ENCODE peak calls at places on chromosome 17, in five cellular contexts. B is AG04450, O is left ventricle myocardium inferior, S is NCI-H1436 treated with DMSO at 0.1 percent for 48 hours, H is HEK293T. K is an unnamed sample.
A peak's percentile ranks its signal among the peaks of the same experiment; 100 is the strongest.

GRCh38 chr17:14019186-14019956 is 49.9 kb upstream of the COX10 start:
- DNase-seq in O (no peak), S (no peak), H (no peak), B (peak; percentile 3), K (no peak)

GRCh38 chr17:78514521-78514920 is 62.7 kb downstream of the DNAH17 start:
- DNase-seq in O (no peak), B (no peak), S (no peak), H (no peak), K (no peak)

GRCh38 chr17:17416007-17416399 is 60.8 kb upstream of the MED9 start:
- DNase-seq in B (no peak), S (peak; percentile 77), H (peak; percentile 52), O (no peak), K (peak; percentile 26)

GRCh38 chr17:50883850-50884291 is 17.7 kb upstream of the TOB1 start:
- DNase-seq in O (no peak), B (no peak), H (no peak), S (no peak), K (no peak)

GRCh38 chr17:75476752-75477492 is 20.5 kb downstream of the TMEM94 start:
- DNase-seq in B (no peak), O (no peak), H (no peak), S (no peak), K (no peak)

GRCh38 chr17:30573603-30574175 is 96.5 kb downstream of the GOSR1 start:
- DNase-seq in O (no peak), S (no peak), H (no peak), B (no peak), K (peak; percentile 8)

GRCh38 chr17:47119746-47120520 is 69.2 kb downstream of the CDC27 start:
- DNase-seq in O (no peak), B (peak; percentile 24), S (no peak), H (no peak), K (no peak)

GRCh38 chr17:37541880-37542675 is 52.4 kb downstream of the DUSP14 start:
- DNase-seq in H (no peak), S (no peak), B (no peak), O (no peak), K (no peak)

GRCh38 chr17:4780325-4781010 is 5.7 kb downstream of the VMO1 start:
- DNase-seq in O (no peak), B (no peak), S (no peak), H (no peak), K (no peak)

GRCh38 chr17:32496348-32497078 is 9.7 kb downstream of the CDK5R1 start:
- DNase-seq in H (no peak), O (no peak), S (no peak), B (peak; percentile 32), K (no peak)

GRCh38 chr17:17599965-17600364 is 8.5 kb upstream of the PEMT start:
- DNase-seq in H (no peak), O (no peak), S (no peak), B (no peak), K (no peak)

GRCh38 chr17:83114706-83115105 is 35.3 kb downstream of the METRNL start:
- DNase-seq in H (no peak), S (no peak), B (no peak), O (no peak), K (no peak)

GRCh38 chr17:50558091-50558490 is 2.4 kb upstream of the CACNA1G start:
- DNase-seq in B (no peak), H (no peak), S (no peak), O (no peak), K (no peak)

GRCh38 chr17:17723354-17724261 is 42.4 kb downstream of the RAI1 start:
- DNase-seq in H (peak; percentile 70), O (no peak), S (no peak), B (peak; percentile 46), K (peak; percentile 81)

GRCh38 chr17:82775033-82775823 is 23.4 kb downstream of the TBCD start:
- DNase-seq in O (peak; percentile 67), S (no peak), H (peak; percentile 87), B (no peak), K (peak; percentile 88)

GRCh38 chr17:63445571-63446217 is 412 bp downstream of the CYB561 start:
- DNase-seq in S (no peak), H (peak; percentile 85), O (no peak), B (no peak), K (peak; percentile 65)

GRCh38 chr17:72501404-72502110 is 380.7 kb downstream of the SOX9 start:
- DNase-seq in O (no peak), B (no peak), H (no peak), S (no peak), K (no peak)

GRCh38 chr17:40430272-40431230 is 12.7 kb upstream of the IGFBP4 start:
- DNase-seq in S (no peak), O (no peak), H (no peak), B (no peak), K (no peak)

GRCh38 chr17:27878776-27879562 is 14.2 kb downstream of the LYRM9 start:
- DNase-seq in B (no peak), O (no peak), H (no peak), S (no peak), K (peak; percentile 29)

GRCh38 chr17:78734841-78735641 is 47.0 kb downstream of the CYTH1 start:
- DNase-seq in H (no peak), S (no peak), B (no peak), O (no peak), K (peak; percentile 49)

GRCh38 chr17:50686494-50687199 is 21.1 kb downstream of the ANKRD40 start:
- DNase-seq in O (no peak), H (no peak), B (no peak), S (no peak), K (no peak)

GRCh38 chr17:48241131-48241591 is 133.6 kb downstream of the SNX11 start:
- DNase-seq in B (no peak), O (peak; percentile 22), S (no peak), H (no peak), K (no peak)

GRCh38 chr17:72362466-72363335 is 241.9 kb downstream of the SOX9 start:
- DNase-seq in H (no peak), B (no peak), S (no peak), O (no peak), K (no peak)

GRCh38 chr17:70454377-70454776 is 285.0 kb downstream of the KCNJ2 start:
- DNase-seq in H (no peak), B (no peak), O (no peak), S (no peak), K (no peak)

GRCh38 chr17:83099570-83100181 is 20.3 kb downstream of the METRNL start:
- DNase-seq in O (no peak), B (no peak), S (no peak), H (no peak), K (no peak)

GRCh38 chr17:33725675-33726271 is 432.7 kb upstream of the ASIC2 start:
- DNase-seq in H (peak; percentile 47), S (no peak), B (no peak), O (peak; percentile 16), K (peak; percentile 64)

GRCh38 chr17:32256012-32256694 is 9.5 kb upstream of the RHBDL3 start:
- DNase-seq in B (no peak), S (no peak), O (no peak), H (no peak), K (no peak)

GRCh38 chr17:13016881-13017622 is 775 bp downstream of the ELAC2 start:
- DNase-seq in S (no peak), H (no peak), O (no peak), B (no peak), K (peak; percentile 12)

GRCh38 chr17:75601057-75601987 is 13.7 kb downstream of the MYO15B start:
- DNase-seq in H (peak; percentile 89), S (peak; percentile 9), O (peak; percentile 44), B (no peak), K (peak; percentile 80)